ENCODE peak calls at places on chromosomes 2 and 18, in ten cellular contexts. P is ELR; Q is cardiac fibroblast; D is activated CD4-positive, alpha-beta T cell treated with anti-CD3 and anti-CD28 coated beads for 48 hours; W is HEK293T; N is HT-29; A is naive thymus-derived CD4-positive, alpha-beta T cell; T is amygdala; S is amniotic stem cell; Y is neural crest cell. V is an unnamed sample.

GRCh38 chr18:75269696-75270095 is 59.1 kb downstream of the TSHZ1 start:
- DNase-seq in P (no peak), Q (no peak), D (no peak), W (no peak), N (no peak), A (no peak), T (no peak), S (no peak), Y (no peak), V (no peak)

GRCh38 chr2:224938670-224939309 is 103.5 kb downstream of the DOCK10 start:
- DNase-seq in P (peak), Q (peak), D (no peak), W (no peak), N (no peak), A (no peak), T (no peak), S (no peak), Y (no peak), V (no peak)

GRCh38 chr2:203629699-203630098 is 76.7 kb upstream of the CD28 start:
- DNase-seq in P (no peak), Q (no peak), D (no peak), W (no peak), N (no peak), A (no peak), T (no peak), S (no peak), Y (no peak), V (no peak)

GRCh38 chr18:69755041-69755440 is 192.6 kb downstream of the CD226 start:
- DNase-seq in P (no peak), Q (no peak), D (no peak), W (no peak), N (no peak), A (no peak), T (no peak), S (no peak), Y (no peak), V (no peak)

GRCh38 chr2:139031722-139032121 is 251.5 kb upstream of the NXPH2 start:
- DNase-seq in P (peak), Q (no peak), D (no peak), W (peak), N (peak), A (no peak), T (no peak), S (no peak), Y (no peak), V (peak)

GRCh38 chr18:11955299-11956029 is 25.8 kb upstream of the IMPA2 start:
- DNase-seq in P (peak), Q (peak), D (no peak), W (no peak), N (no peak), A (no peak), T (no peak), S (peak), Y (no peak), V (no peak)

GRCh38 chr2:10326151-10326616 is 23.5 kb downstream of the HPCAL1 start:
- DNase-seq in P (no peak), Q (no peak), D (no peak), W (no peak), N (no peak), A (no peak), T (no peak), S (no peak), Y (no peak), V (no peak)

GRCh38 chr18:45201489-45201888 is 413.8 kb upstream of the SLC14A2 start:
- DNase-seq in P (no peak), Q (no peak), D (no peak), W (no peak), N (no peak), A (no peak), T (no peak), S (no peak), Y (no peak), V (no peak)

GRCh38 chr2:160210599-160211138 is 10.6 kb upstream of the ITGB6 start:
- DNase-seq in P (peak), Q (peak), D (peak), W (peak), N (peak), A (peak), T (no peak), S (no peak), Y (peak), V (no peak)

V was measured in LNCaP clone FGC.